ENCODE peak calls at places on chromosomes 6 and 20, in eight cellular contexts. W, T, L, H, R, O, J and N are unnamed samples.

GRCh38 chr6:113936093-113936934 is 34.6 kb downstream of the HDAC2 start:
- DNase-seq in R (peak; percentile 32), W (peak; percentile 33), T (no peak), O (no peak), L (no peak), J (peak; percentile 80), H (peak; percentile 16), N (no peak)

GRCh38 chr20:36866681-36867485 is 9.1 kb upstream of the TLDC2 start:
- DNase-seq in R (no peak), H (no peak), O (no peak), T (no peak), W (no peak), J (peak; percentile 45), L (no peak), N (no peak)

GRCh38 chr20:41248371-41249024 is 69.0 kb downstream of the ZHX3 start:
- DNase-seq in R (peak; percentile 32), W (no peak), T (no peak), H (peak; percentile 95), O (no peak), L (no peak), J (peak; percentile 46), N (peak; percentile 25)

GRCh38 chr6:166058064-166058739 is 109.4 kb downstream of the TBXT start:
- DNase-seq in L (no peak), J (peak; percentile 82), T (no peak), R (peak; percentile 50), W (no peak), H (no peak), O (no peak), N (peak; percentile 89)

GRCh38 chr6:156595481-156595880 is 181.7 kb upstream of the ARID1B start:
- DNase-seq in O (no peak), H (no peak), J (no peak), T (no peak), W (no peak), L (no peak), R (no peak), N (no peak)

GRCh38 chr6:112665815-112666214 is 318.7 kb downstream of the RFPL4B start:
- DNase-seq in T (no peak), O (no peak), R (no peak), H (no peak), L (no peak), J (peak; percentile 10), W (no peak), N (no peak)

GRCh38 chr20:6575912-6576391 is 191.5 kb upstream of the BMP2 start:
- DNase-seq in L (no peak), W (no peak), O (no peak), J (peak; percentile 27), T (no peak), R (no peak), H (no peak), N (no peak)

GRCh38 chr6:53761036-53761435 is 33.8 kb upstream of the LRRC1 start:
- DNase-seq in W (no peak), O (no peak), L (no peak), H (no peak), R (no peak), T (no peak), J (no peak), N (no peak)

GRCh38 chr6:48068326-48069191 is 42.4 kb downstream of the PTCHD4 start:
- DNase-seq in R (no peak), T (no peak), O (no peak), J (no peak), H (no peak), W (no peak), L (no peak), N (no peak)

GRCh38 chr6:157200611-157201010 is 122.7 kb downstream of the TMEM242 start:
- DNase-seq in R (no peak), O (no peak), H (no peak), J (no peak), W (no peak), T (no peak), L (no peak), N (no peak)

GRCh38 chr6:132969188-132969587 is 154.8 kb downstream of the RPS12 start:
- DNase-seq in O (no peak), T (no peak), J (no peak), L (no peak), W (no peak), R (no peak), H (no peak), N (no peak)

GRCh38 chr6:153927867-153928266 is 111.2 kb upstream of the OPRM1 start:
- DNase-seq in R (no peak), W (no peak), J (no peak), L (no peak), T (no peak), H (no peak), O (no peak), N (no peak)

GRCh38 chr20:4112490-4113420 is 97.4 kb upstream of the RNF24 start:
- DNase-seq in R (peak; percentile 58), H (no peak), J (peak; percentile 76), O (peak; percentile 86), L (no peak), T (peak; percentile 56), W (no peak), N (peak; percentile 64)

GRCh38 chr6:91476000-91476399 is 889.1 kb upstream of the MAP3K7 start:
- DNase-seq in J (no peak), H (peak; percentile 19), L (no peak), T (no peak), W (no peak), R (no peak), O (no peak), N (peak; percentile 16)
- H3K4me3 ChIP-seq in J (no peak overlapping the region), H (no peak overlapping the region), L (no peak overlapping the region), T (no peak overlapping the region), W (no peak overlapping the region), R (no peak overlapping the region), O (no peak overlapping the region), N (no peak overlapping the region)

GRCh38 chr6:159691963-159692287 is 1.1 kb downstream of the SOD2 start:
- DNase-seq in T (no peak), L (no peak), R (no peak), W (no peak), J (no peak), H (no peak), O (no peak), N (no peak)

GRCh38 chr6:159691133-159691962 is 1.7 kb downstream of the SOD2 start:
- DNase-seq in L (no peak), T (no peak), R (peak; percentile 53), O (no peak), W (peak; percentile 55), J (peak; percentile 96), H (peak; percentile 64), N (no peak)

GRCh38 chr6:159692303-159693127 is 526 bp downstream of the SOD2 start:
- DNase-seq in W (no peak), J (peak; percentile 47), R (peak; percentile 51), H (no peak), T (peak; percentile 42), O (peak; percentile 62), L (peak; percentile 82), N (peak; percentile 69)

GRCh38 chr6:159686697-159687096 is 6.3 kb downstream of the SOD2 start:
- DNase-seq in L (no peak), O (no peak), T (no peak), H (no peak), R (no peak), W (no peak), J (no peak), N (no peak)

DNA sequence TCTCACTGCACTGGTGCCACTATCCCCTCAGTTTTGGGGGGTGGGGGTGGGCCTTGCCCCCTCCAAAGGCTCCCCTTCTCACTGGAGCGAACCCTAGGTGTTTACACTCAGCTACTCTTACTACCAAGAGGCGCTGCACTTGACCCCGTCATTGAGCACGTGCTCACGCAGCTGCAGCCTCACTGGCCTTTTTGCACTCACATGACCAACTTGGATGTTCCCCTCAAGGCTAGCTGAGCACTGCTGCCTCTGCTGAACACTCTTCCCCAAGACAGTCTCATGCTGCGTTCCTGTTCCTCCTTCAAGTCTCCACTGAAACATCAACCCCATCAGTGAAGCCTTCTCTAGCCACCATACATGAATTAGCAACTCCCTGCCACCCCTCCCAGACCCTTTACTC is 4.1 kb downstream of the SOD2 start:
- DNase-seq in H (no peak), O (no peak), T (no peak), L (no peak), W (no peak), J (no peak), R (no peak), N (no peak)
- H3K4me3 ChIP-seq in H (no peak overlapping the region), O (no peak overlapping the region), T (peak overlapping the region; percentile 95), L (no peak overlapping the region), W (no peak overlapping the region), J (peak overlapping the region; percentile 53), R (no peak overlapping the region), N (no peak overlapping the region)

GRCh38 chr6:1535295-1535694 is 74.4 kb upstream of the FOXC1 start:
- DNase-seq in O (no peak), T (no peak), L (no peak), W (no peak), J (peak; percentile 43), H (no peak), R (no peak), N (no peak)
- H3K4me3 ChIP-seq in O (no peak overlapping the region), T (no peak overlapping the region), L (no peak overlapping the region), W (no peak overlapping the region), J (no peak overlapping the region), H (no peak overlapping the region), R (no peak overlapping the region), N (no peak overlapping the region)

GRCh38 chr20:62979876-62980373 is 26.8 kb downstream of the BHLHE23 start:
- DNase-seq in H (no peak), L (no peak), J (no peak), O (no peak), T (no peak), W (no peak), R (no peak), N (no peak)

GRCh38 chr20:62975812-62976413 is 23.4 kb downstream of the SLC17A9 start:
- DNase-seq in O (no peak), L (no peak), H (no peak), J (no peak), T (no peak), W (no peak), R (no peak), N (no peak)

GRCh38 chr20:62979310-62979709 is 26.8 kb downstream of the SLC17A9 start:
- DNase-seq in W (no peak), O (no peak), J (no peak), T (no peak), L (no peak), H (no peak), R (no peak), N (no peak)

GRCh38 chr20:62978559-62978938 is 26.0 kb downstream of the SLC17A9 start:
- DNase-seq in O (no peak), R (no peak), J (no peak), L (no peak), T (no peak), W (no peak), H (no peak), N (no peak)

DNA sequence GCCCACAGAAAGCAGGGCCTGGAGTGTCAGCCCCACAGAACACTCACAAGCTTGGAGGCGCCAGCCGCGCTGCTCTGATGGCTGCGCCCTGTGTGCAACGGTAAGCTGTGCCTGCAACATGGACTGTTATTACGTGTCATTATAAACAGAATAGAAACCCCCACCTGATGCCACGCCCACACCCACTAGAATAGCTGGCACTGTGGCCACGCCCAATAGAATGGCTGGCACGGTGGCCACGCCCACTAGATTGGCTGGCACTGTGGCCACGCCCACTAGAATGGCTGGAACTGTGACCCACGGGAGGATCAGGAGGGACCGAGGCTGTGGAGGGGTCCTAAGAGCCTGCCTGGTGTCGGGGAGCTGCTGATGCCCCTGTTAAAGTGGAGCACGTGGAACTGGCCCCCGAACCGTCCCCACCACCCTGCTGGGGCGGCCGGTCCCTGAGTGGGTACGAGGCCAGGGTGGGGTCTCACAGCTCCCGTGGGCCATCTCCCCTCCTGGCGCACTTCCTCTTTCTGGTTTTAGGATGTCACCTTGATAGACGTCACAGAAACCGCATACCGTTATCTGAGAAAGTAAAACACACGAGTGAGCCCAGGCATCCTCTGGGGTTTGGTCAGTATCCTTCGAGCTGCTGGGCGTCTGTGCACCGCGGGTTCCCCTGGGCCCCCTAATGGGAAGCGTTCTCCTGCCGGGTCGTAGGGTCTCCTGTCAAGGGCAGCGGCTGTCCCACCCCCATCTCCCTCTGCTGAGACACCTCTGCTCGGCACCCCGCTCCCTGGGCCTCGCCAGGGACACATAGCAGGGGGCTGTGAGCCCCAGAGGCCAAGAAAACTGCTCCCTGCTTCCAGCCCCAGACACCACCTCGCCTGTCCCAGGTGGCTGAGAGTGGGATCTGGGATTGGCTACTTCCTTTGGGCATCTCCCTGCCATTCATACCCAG is 25.4 kb downstream of the SLC17A9 start:
- DNase-seq in O (peak; percentile 60), L (no peak), J (no peak), H (no peak), T (no peak), W (peak; percentile 51), R (no peak), N (no peak)
- H3K4me3 ChIP-seq in O (no peak overlapping the region), L (no peak overlapping the region), J (no peak overlapping the region), H (no peak overlapping the region), T (no peak overlapping the region), W (no peak overlapping the region), R (no peak overlapping the region), N (no peak overlapping the region)